ENCODE peak calls at places on chromosome 11, in eight cellular contexts. One of them, this sample, is unnamed.

GRCh38 chr11:26079966-26080365 is 252.0 kb upstream of the ANO3 start:
- DNase-seq in germinal center: no peak
- DNase-seq in cardiac fibroblast: no peak
- DNase-seq in nephron progenitor cell: peak
- DNase-seq in HT-29: no peak
- DNase-seq in T-helper 1 cell: no peak
- DNase-seq in HS-5: no peak
- DNase-seq in cardiac muscle cell: no peak
- DNase-seq in this sample: no peak

GRCh38 chr11:77046060-77046501 is 11.9 kb downstream of the B3GNT6 start:
- DNase-seq in germinal center: peak
- DNase-seq in cardiac fibroblast: peak
- DNase-seq in nephron progenitor cell: peak
- DNase-seq in HT-29: peak
- DNase-seq in T-helper 1 cell: no peak
- DNase-seq in HS-5: no peak
- DNase-seq in cardiac muscle cell: peak
- DNase-seq in this sample: peak

GRCh38 chr11:31689559-31689958 is 121.6 kb downstream of the PAX6 start:
- DNase-seq in germinal center: no peak
- DNase-seq in cardiac fibroblast: no peak
- DNase-seq in nephron progenitor cell: no peak
- DNase-seq in HT-29: no peak
- DNase-seq in T-helper 1 cell: no peak
- DNase-seq in HS-5: no peak
- DNase-seq in cardiac muscle cell: no peak
- DNase-seq in this sample: no peak

GRCh38 chr11:64556044-64556720 is 34.8 kb upstream of the SLC22A12 start:
- DNase-seq in germinal center: no peak
- DNase-seq in cardiac fibroblast: no peak
- DNase-seq in nephron progenitor cell: no peak
- DNase-seq in HT-29: no peak
- DNase-seq in T-helper 1 cell: no peak
- DNase-seq in HS-5: no peak
- DNase-seq in cardiac muscle cell: no peak
- DNase-seq in this sample: no peak

GRCh38 chr11:66042227-66043007 is 6.5 kb downstream of the GAL3ST3 start:
- DNase-seq in germinal center: no peak
- DNase-seq in cardiac fibroblast: no peak
- DNase-seq in nephron progenitor cell: no peak
- DNase-seq in HT-29: no peak
- DNase-seq in T-helper 1 cell: no peak
- DNase-seq in HS-5: no peak
- DNase-seq in cardiac muscle cell: no peak
- DNase-seq in this sample: no peak

GRCh38 chr11:65116370-65117205 is 913 bp downstream of the ZNHIT2 start:
- DNase-seq in germinal center: no peak
- DNase-seq in cardiac fibroblast: peak
- DNase-seq in nephron progenitor cell: no peak
- DNase-seq in HT-29: peak
- DNase-seq in T-helper 1 cell: no peak
- DNase-seq in HS-5: no peak
- DNase-seq in cardiac muscle cell: peak
- DNase-seq in this sample: peak

GRCh38 chr11:102476812-102477211 is 24.2 kb upstream of the TMEM123 start:
- DNase-seq in germinal center: no peak
- DNase-seq in cardiac fibroblast: peak
- DNase-seq in nephron progenitor cell: no peak
- DNase-seq in HT-29: peak
- DNase-seq in T-helper 1 cell: no peak
- DNase-seq in HS-5: no peak
- DNase-seq in cardiac muscle cell: peak
- DNase-seq in this sample: peak

GRCh38 chr11:113176971-113177370 is 137.4 kb upstream of the TTC12 start:
- DNase-seq in germinal center: no peak
- DNase-seq in cardiac fibroblast: peak
- DNase-seq in nephron progenitor cell: no peak
- DNase-seq in HT-29: no peak
- DNase-seq in T-helper 1 cell: no peak
- DNase-seq in HS-5: peak
- DNase-seq in cardiac muscle cell: no peak
- DNase-seq in this sample: no peak

GRCh38 chr11:111707039-111707690 is 59.0 kb downstream of the PPP2R1B start:
- DNase-seq in germinal center: no peak
- DNase-seq in cardiac fibroblast: peak
- DNase-seq in nephron progenitor cell: no peak
- DNase-seq in HT-29: no peak
- DNase-seq in T-helper 1 cell: no peak
- DNase-seq in HS-5: no peak
- DNase-seq in cardiac muscle cell: no peak
- DNase-seq in this sample: no peak

GRCh38 chr11:77092382-77092781 is 10.3 kb upstream of the OMP start:
- DNase-seq in germinal center: no peak
- DNase-seq in cardiac fibroblast: no peak
- DNase-seq in nephron progenitor cell: no peak
- DNase-seq in HT-29: no peak
- DNase-seq in T-helper 1 cell: no peak
- DNase-seq in HS-5: no peak
- DNase-seq in cardiac muscle cell: no peak
- DNase-seq in this sample: no peak

GRCh38 chr11:14189874-14190273 is 169.1 kb downstream of the RRAS2 start:
- DNase-seq in germinal center: no peak
- DNase-seq in cardiac fibroblast: peak
- DNase-seq in nephron progenitor cell: no peak
- DNase-seq in HT-29: no peak
- DNase-seq in T-helper 1 cell: no peak
- DNase-seq in HS-5: no peak
- DNase-seq in cardiac muscle cell: no peak
- DNase-seq in this sample: no peak

GRCh38 chr11:25247336-25247735 is 750.5 kb downstream of the LUZP2 start:
- DNase-seq in germinal center: no peak
- DNase-seq in cardiac fibroblast: no peak
- DNase-seq in nephron progenitor cell: no peak
- DNase-seq in HT-29: no peak
- DNase-seq in T-helper 1 cell: no peak
- DNase-seq in HS-5: peak
- DNase-seq in cardiac muscle cell: no peak
- DNase-seq in this sample: no peak

GRCh38 chr11:27183672-27184457 is 143.2 kb downstream of the BBOX1 start:
- DNase-seq in germinal center: peak
- DNase-seq in cardiac fibroblast: peak
- DNase-seq in nephron progenitor cell: peak
- DNase-seq in HT-29: peak
- DNase-seq in T-helper 1 cell: no peak
- DNase-seq in HS-5: peak
- DNase-seq in cardiac muscle cell: peak
- DNase-seq in this sample: peak

GRCh38 chr11:114774599-114775365 is 96.5 kb downstream of the NXPE2 start:
- DNase-seq in germinal center: no peak
- DNase-seq in cardiac fibroblast: peak
- DNase-seq in nephron progenitor cell: peak
- DNase-seq in HT-29: peak
- DNase-seq in T-helper 1 cell: no peak
- DNase-seq in HS-5: no peak
- DNase-seq in cardiac muscle cell: peak
- DNase-seq in this sample: no peak

This sample was measured in LoVo.